ENCODE peak calls at places on chromosomes 3 and 15, in seven cellular contexts. P is memory B cell, N is GM13976, E is T-helper 2 cell, S is GM19239, G is NCI-H2081, J is posterior cingulate gyrus. R is an unnamed sample.

GRCh38 chr15:99155961-99156443 is 51.1 kb downstream of the SYNM start:
- DNase-seq in P (no peak), N (no peak), E (no peak), S (no peak), G (no peak), J (no peak), R (peak; percentile 55)

GRCh38 chr15:55937040-55937439 is 56.4 kb downstream of the NEDD4 start:
- DNase-seq in P (no peak), N (no peak), E (no peak), S (no peak), G (no peak), J (no peak), R (no peak)

GRCh38 chr3:122415762-122416654 is at the start of gene WDR5B:
- DNase-seq in P (peak; percentile 98), N (peak; percentile 93), E (peak; percentile 94), S (peak; percentile 75), G (no peak), J (peak; percentile 99), R (peak; percentile 95)

GRCh38 chr15:61228025-61228901 is 839 bp downstream of the RORA start:
- DNase-seq in P (no peak), N (peak; percentile 22), E (no peak), S (no peak), G (no peak), J (peak; percentile 14), R (no peak)

GRCh38 chr3:150081084-150081483 is 110.4 kb upstream of the PFN2 start:
- DNase-seq in P (no peak), N (no peak), E (no peak), S (no peak), G (no peak), J (no peak), R (no peak)

GRCh38 chr3:64358176-64358575 is 132.9 kb upstream of the PRICKLE2 start:
- DNase-seq in P (no peak), N (no peak), E (no peak), S (no peak), G (no peak), J (no peak), R (no peak)

GRCh38 chr15:100781061-100781960 is 98.3 kb upstream of the ALDH1A3 start:
- DNase-seq in P (no peak), N (no peak), E (no peak), S (no peak), G (no peak), J (no peak), R (no peak)

GRCh38 chr15:31020542-31020941 is 29.1 kb upstream of the MTMR10 start:
- DNase-seq in P (no peak), N (no peak), E (no peak), S (no peak), G (no peak), J (no peak), R (no peak)

GRCh38 chr3:195270350-195271115 is 426 bp downstream of the XXYLT1 start:
- DNase-seq in P (no peak), N (peak; percentile 82), E (peak; percentile 45), S (peak; percentile 67), G (peak; percentile 89), J (peak; percentile 59), R (peak; percentile 80)

GRCh38 chr15:43266386-43266785 is 342 bp downstream of the TGM5 start:
- DNase-seq in P (no peak), N (no peak), E (no peak), S (no peak), G (no peak), J (no peak), R (no peak)

R was measured in NB4.